ENCODE peak calls at places on chromosomes 12 and 14, in nine cellular contexts. V is osteocyte; Z is AG09309; O is GM13976; X is CD4-positive, alpha-beta T cell; K is cardiac fibroblast; J is ovary; P is astrocyte of the cerebellum; E is upper lobe of left lung. R is an unnamed sample.

GRCh38 chr14:104372390-104373054 is 207.0 kb upstream of the C14orf180 start:
- DNase-seq in V (no peak), Z (no peak), O (no peak), X (no peak), K (no peak), J (no peak), P (no peak), E (peak), R (no peak)

GRCh38 chr12:65918057-65918456 is 93.8 kb downstream of the HMGA2 start:
- DNase-seq in V (no peak), Z (no peak), O (no peak), X (no peak), K (no peak), J (no peak), P (no peak), E (no peak), R (no peak)

GRCh38 chr14:50237448-50237847 is 6.1 kb upstream of the SOS2 start:
- DNase-seq in V (no peak), Z (no peak), O (no peak), X (no peak), K (no peak), J (no peak), P (no peak), E (no peak), R (no peak)

GRCh38 chr12:49358548-49359141 is 8.6 kb upstream of the SPATS2 start:
- DNase-seq in V (peak), Z (no peak), O (peak), X (peak), K (peak), J (no peak), P (peak), E (no peak), R (peak)

GRCh38 chr12:65707051-65707450 is 117.2 kb upstream of the HMGA2 start:
- DNase-seq in V (no peak), Z (no peak), O (no peak), X (no peak), K (no peak), J (no peak), P (no peak), E (no peak), R (no peak)

GRCh38 chr12:6563448-6564050 is 4.5 kb downstream of the NOP2 start:
- DNase-seq in V (no peak), Z (no peak), O (peak), X (peak), K (peak), J (no peak), P (no peak), E (no peak), R (no peak)

GRCh38 chr14:103890052-103890371 is 38.2 kb upstream of the TDRD9 start:
- DNase-seq in V (no peak), Z (no peak), O (no peak), X (no peak), K (no peak), J (no peak), P (no peak), E (no peak), R (no peak)

GRCh38 chr12:31518680-31519227 is 72.2 kb downstream of the DENND5B start:
- DNase-seq in V (no peak), Z (peak), O (no peak), X (no peak), K (peak), J (peak), P (peak), E (no peak), R (no peak)

GRCh38 chr12:88617352-88617751 is 37.1 kb upstream of the KITLG start:
- DNase-seq in V (no peak), Z (no peak), O (no peak), X (no peak), K (no peak), J (no peak), P (no peak), E (no peak), R (no peak)

GRCh38 chr12:80472912-80473500 is 29.0 kb downstream of the PTPRQ start:
- DNase-seq in V (no peak), Z (peak), O (peak), X (no peak), K (peak), J (no peak), P (peak), E (no peak), R (no peak)

GRCh38 chr12:94677778-94678177 is 27.4 kb upstream of the TMCC3 start:
- DNase-seq in V (peak), Z (no peak), O (peak), X (no peak), K (no peak), J (no peak), P (no peak), E (no peak), R (no peak)

GRCh38 chr14:78974691-78975090 is 804.5 kb downstream of the NRXN3 start:
- DNase-seq in V (no peak), Z (no peak), O (no peak), X (no peak), K (peak), J (no peak), P (peak), E (no peak), R (no peak)

GRCh38 chr12:128794661-128795529 is 28.9 kb downstream of the SLC15A4 start:
- DNase-seq in V (no peak), Z (no peak), O (no peak), X (no peak), K (no peak), J (no peak), P (no peak), E (no peak), R (no peak)

GRCh38 chr12:129212221-129212630 is 358.9 kb downstream of the GLT1D1 start:
- DNase-seq in V (no peak), Z (no peak), O (no peak), X (no peak), K (no peak), J (no peak), P (peak), E (no peak), R (no peak)

GRCh38 chr14:55589171-55589570 is 9.2 kb downstream of the KTN1 start:
- DNase-seq in V (no peak), Z (no peak), O (no peak), X (no peak), K (no peak), J (no peak), P (no peak), E (no peak), R (no peak)

GRCh38 chr12:99455350-99456037 is 192.1 kb upstream of the GARIN6 start:
- DNase-seq in V (no peak), Z (peak), O (no peak), X (no peak), K (peak), J (no peak), P (peak), E (no peak), R (no peak)

GRCh38 chr14:97408937-97409860 is 612.0 kb downstream of the VRK1 start:
- DNase-seq in V (no peak), Z (no peak), O (no peak), X (no peak), K (no peak), J (no peak), P (no peak), E (no peak), R (no peak)

GRCh38 chr12:95908573-95908972 is 33.8 kb downstream of the CCDC38 start:
- DNase-seq in V (no peak), Z (no peak), O (no peak), X (no peak), K (peak), J (no peak), P (no peak), E (no peak), R (no peak)

GRCh38 chr12:5948696-5949095 is 3.6 kb upstream of the ANO2 start:
- DNase-seq in V (no peak), Z (no peak), O (no peak), X (no peak), K (no peak), J (no peak), P (no peak), E (no peak), R (no peak)

GRCh38 chr14:91870001-91870400 is 2.7 kb upstream of the TC2N start:
- DNase-seq in V (no peak), Z (no peak), O (no peak), X (peak), K (no peak), J (no peak), P (no peak), E (no peak), R (no peak)

GRCh38 chr12:96434107-96434506 is 33.9 kb upstream of the CDK17 start:
- DNase-seq in V (no peak), Z (peak), O (peak), X (peak), K (peak), J (no peak), P (peak), E (no peak), R (no peak)

GRCh38 chr12:26047401-26048226 is 77.2 kb downstream of the BHLHE41 start:
- DNase-seq in V (no peak), Z (no peak), O (no peak), X (no peak), K (no peak), J (no peak), P (no peak), E (no peak), R (no peak)

GRCh38 chr14:20417250-20418186 is 4.2 kb upstream of the TEP1 start:
- DNase-seq in V (no peak), Z (no peak), O (no peak), X (no peak), K (no peak), J (no peak), P (no peak), E (no peak), R (no peak)

GRCh38 chr12:39440101-39440500 is 2.8 kb downstream of the KIF21A start:
- DNase-seq in V (no peak), Z (no peak), O (no peak), X (no peak), K (no peak), J (no peak), P (no peak), E (no peak), R (no peak)

GRCh38 chr12:31035226-31035625 is 38.4 kb upstream of the DDX11 start:
- DNase-seq in V (no peak), Z (no peak), O (no peak), X (no peak), K (no peak), J (no peak), P (no peak), E (no peak), R (no peak)

GRCh38 chr12:24993756-24994155 is 44.9 kb upstream of the BCAT1 start:
- DNase-seq in V (no peak), Z (no peak), O (no peak), X (no peak), K (no peak), J (no peak), P (no peak), E (no peak), R (no peak)

GRCh38 chr12:125239563-125239962 is 174.3 kb downstream of the AACS start:
- DNase-seq in V (no peak), Z (no peak), O (no peak), X (no peak), K (no peak), J (no peak), P (no peak), E (peak), R (no peak)

GRCh38 chr12:122080149-122081107 is 1.9 kb downstream of the MLXIP start:
- DNase-seq in V (no peak), Z (peak), O (no peak), X (no peak), K (peak), J (no peak), P (no peak), E (no peak), R (no peak)

GRCh38 chr12:114438635-114439256 is 32.8 kb upstream of the TBX5 start:
- DNase-seq in V (no peak), Z (no peak), O (no peak), X (no peak), K (no peak), J (no peak), P (no peak), E (no peak), R (no peak)

GRCh38 chr14:68363841-68364711 is 428.8 kb downstream of the ZFP36L1 start:
- DNase-seq in V (no peak), Z (no peak), O (no peak), X (no peak), K (peak), J (no peak), P (peak), E (peak), R (peak)

DNA sequence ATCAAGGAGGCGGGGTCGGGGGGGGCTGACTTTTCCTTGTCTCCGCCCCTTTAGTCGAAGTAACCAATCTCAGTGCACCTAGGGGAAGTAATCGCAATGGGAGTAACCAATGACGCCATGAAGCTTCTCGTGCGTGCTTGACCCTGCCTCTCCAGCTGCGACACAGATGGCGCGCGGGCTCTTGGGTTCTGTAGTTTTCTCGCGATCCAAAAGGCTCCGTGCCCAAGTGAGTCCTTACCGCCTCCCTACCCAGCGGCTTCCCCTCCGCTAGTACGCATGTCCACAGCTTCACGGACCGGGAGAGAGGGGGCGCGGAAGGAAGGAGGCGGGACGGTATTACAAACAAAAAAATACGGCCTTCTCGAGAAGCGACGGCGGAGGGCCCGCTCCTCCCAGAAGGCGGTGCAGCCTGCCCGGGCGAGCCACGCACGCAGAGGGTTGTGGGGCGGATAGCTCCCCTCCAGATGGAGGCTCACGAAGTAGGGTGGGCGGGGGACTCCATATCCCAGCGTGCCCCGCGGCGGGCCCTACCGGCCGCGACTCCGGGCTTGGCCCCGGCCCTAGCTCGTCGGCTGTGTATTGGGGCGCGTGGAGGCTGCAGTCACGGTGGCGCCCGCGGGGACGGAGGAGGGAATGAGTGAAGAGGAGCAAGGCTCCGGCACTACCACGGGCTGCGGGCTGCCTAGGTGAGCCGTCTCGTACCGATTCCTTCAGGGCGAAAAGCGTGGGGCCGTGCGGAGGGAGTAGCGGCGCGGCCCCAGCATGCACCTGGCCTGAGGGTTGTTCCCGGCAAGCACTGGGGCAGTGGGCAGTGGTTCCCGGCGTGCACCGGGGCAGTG is at the start of gene TARBP2:
- DNase-seq in V (peak), Z (peak), O (peak), X (peak), K (peak), J (peak), P (peak), E (peak), R (peak)
- TF ChIP-seq CTCF in V (no peak), Z (no peak), O (no peak), X (no peak), K (no peak), J (no peak), P (no peak), E (no peak), R (peak)

DNA sequence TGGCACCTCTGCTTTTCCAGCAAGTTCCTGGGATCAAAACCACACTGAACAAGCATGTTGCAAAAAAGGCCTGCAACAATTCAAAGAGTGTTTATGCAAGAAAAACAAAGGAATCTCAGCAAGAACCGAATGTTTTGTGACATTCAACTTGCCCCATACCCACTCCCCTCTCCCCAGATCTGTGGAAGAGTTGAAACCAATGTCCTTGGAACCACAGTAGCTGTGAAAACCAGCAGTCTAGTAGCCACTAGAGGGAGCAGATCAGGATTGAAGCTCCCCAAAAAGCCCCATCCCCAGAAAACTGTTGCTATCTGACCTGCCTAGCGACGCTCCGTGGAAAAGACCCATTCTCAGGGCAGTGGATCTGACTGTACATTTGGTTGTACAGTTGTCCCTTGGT is 27.1 kb downstream of the PRKAB1 start:
- DNase-seq in V (no peak), Z (no peak), O (peak), X (no peak), K (peak), J (no peak), P (no peak), E (no peak), R (no peak)
- TF ChIP-seq CTCF in V (peak), Z (peak), O (peak), X (peak), K (peak), J (no peak), P (peak), E (peak), R (peak)

DNA sequence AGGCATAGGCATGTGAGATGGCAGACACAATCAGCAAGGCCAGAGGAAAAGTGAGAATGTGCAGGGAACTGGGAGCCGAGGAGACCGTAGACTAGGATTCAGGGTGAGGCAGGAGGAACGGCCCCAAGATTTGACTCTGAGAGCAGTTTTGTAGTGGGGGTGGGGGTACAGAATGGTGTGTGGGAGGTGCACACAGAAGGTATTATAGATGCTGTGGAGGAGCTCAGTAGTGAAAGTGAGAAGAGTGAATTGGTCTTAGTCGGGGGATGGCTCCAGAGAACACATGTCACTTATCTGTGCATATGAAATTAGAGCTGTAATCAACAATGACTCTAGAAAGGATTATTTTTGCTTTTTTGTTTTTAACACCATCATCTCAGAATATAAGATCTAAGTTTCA is 11.9 kb downstream of the ZNF664 start:
- DNase-seq in V (no peak), Z (no peak), O (peak), X (no peak), K (no peak), J (no peak), P (no peak), E (no peak), R (no peak)
- TF ChIP-seq CTCF in V (no peak), Z (no peak), O (no peak), X (no peak), K (no peak), J (no peak), P (no peak), E (no peak), R (no peak)

GRCh38 chr12:110582286-110583136 is 607 bp downstream of the PPTC7 start:
- DNase-seq in V (peak), Z (no peak), O (peak), X (peak), K (peak), J (peak), P (no peak), E (peak), R (peak)
- TF ChIP-seq CTCF in V (no peak), Z (no peak), O (no peak), X (no peak), K (no peak), J (no peak), P (no peak), E (no peak), R (no peak)

R was measured in type B pancreatic cell.